ENCODE peak calls at places on chromosomes 6 and 20, in four cellular contexts. One of them, this sample, is unnamed.

GRCh38 chr6:55654445-55654844 is 75.5 kb upstream of the HMGCLL1 start:
- DNase-seq in IMR-90: no peak
- DNase-seq in K562: no peak
- DNase-seq in HepG2: no peak
- DNase-seq in this sample: no peak

GRCh38 chr6:121434037-121434770 is 1.2 kb upstream of the GJA1 start:
- DNase-seq in IMR-90: peak
- DNase-seq in K562: no peak
- DNase-seq in HepG2: no peak
- DNase-seq in this sample: no peak

GRCh38 chr6:114096553-114097172 is 125.7 kb upstream of the HDAC2 start:
- DNase-seq in IMR-90: peak
- DNase-seq in K562: peak
- DNase-seq in HepG2: peak
- DNase-seq in this sample: peak

GRCh38 chr6:131033631-131034030 is 29.4 kb downstream of the EPB41L2 start:
- DNase-seq in IMR-90: no peak
- DNase-seq in K562: no peak
- DNase-seq in HepG2: no peak
- DNase-seq in this sample: no peak

GRCh38 chr20:47878601-47879004 is 93.3 kb upstream of the SULF2 start:
- DNase-seq in IMR-90: no peak
- DNase-seq in K562: no peak
- DNase-seq in HepG2: no peak
- DNase-seq in this sample: no peak

GRCh38 chr6:170420791-170421776 is 114.5 kb downstream of the FAM120B start:
- DNase-seq in IMR-90: no peak
- DNase-seq in K562: no peak
- DNase-seq in HepG2: no peak
- DNase-seq in this sample: no peak

GRCh38 chr6:125986956-125987617 is 747 bp downstream of the TRMT11 start:
- DNase-seq in IMR-90: peak
- DNase-seq in K562: peak
- DNase-seq in HepG2: peak
- DNase-seq in this sample: peak

GRCh38 chr6:25342784-25343183 is 63.6 kb downstream of the CARMIL1 start:
- DNase-seq in IMR-90: peak
- DNase-seq in K562: no peak
- DNase-seq in HepG2: no peak
- DNase-seq in this sample: peak

GRCh38 chr6:143964667-143965066 is 43.4 kb downstream of the PLAGL1 start:
- DNase-seq in IMR-90: peak
- DNase-seq in K562: peak
- DNase-seq in HepG2: no peak
- DNase-seq in this sample: no peak

GRCh38 chr20:36792422-36792821 is 18.9 kb upstream of the DSN1 start:
- DNase-seq in IMR-90: peak
- DNase-seq in K562: peak
- DNase-seq in HepG2: peak
- DNase-seq in this sample: peak

GRCh38 chr6:26197736-26198625 is 110.8 kb downstream of the HFE start:
- DNase-seq in IMR-90: peak
- DNase-seq in K562: no peak
- DNase-seq in HepG2: peak
- DNase-seq in this sample: no peak

GRCh38 chr20:53390780-53391179 is 202.9 kb downstream of the ZNF217 start:
- DNase-seq in IMR-90: no peak
- DNase-seq in K562: no peak
- DNase-seq in HepG2: no peak
- DNase-seq in this sample: no peak

GRCh38 chr6:11983306-11983705 is 28.8 kb upstream of the HIVEP1 start:
- DNase-seq in IMR-90: no peak
- DNase-seq in K562: no peak
- DNase-seq in HepG2: no peak
- DNase-seq in this sample: no peak

GRCh38 chr20:24934101-24934661 is 14.9 kb upstream of the CST7 start:
- DNase-seq in IMR-90: no peak
- DNase-seq in K562: no peak
- DNase-seq in HepG2: no peak
- DNase-seq in this sample: no peak

GRCh38 chr20:40897177-40897700 is 131.4 kb upstream of the TOP1 start:
- DNase-seq in IMR-90: peak
- DNase-seq in K562: no peak
- DNase-seq in HepG2: no peak
- DNase-seq in this sample: no peak

GRCh38 chr6:90040931-90041330 is 146.7 kb downstream of the GJA10 start:
- DNase-seq in IMR-90: no peak
- DNase-seq in K562: no peak
- DNase-seq in HepG2: no peak
- DNase-seq in this sample: no peak

GRCh38 chr6:36825996-36826395 is 13.2 kb downstream of the CPNE5 start:
- DNase-seq in IMR-90: no peak
- DNase-seq in K562: no peak
- DNase-seq in HepG2: no peak
- DNase-seq in this sample: no peak

GRCh38 chr6:53309059-53309896 is 39.5 kb downstream of the ELOVL5 start:
- DNase-seq in IMR-90: peak
- DNase-seq in K562: peak
- DNase-seq in HepG2: peak
- DNase-seq in this sample: peak

GRCh38 chr6:141956046-141956761 is 176.5 kb upstream of the GJE1 start:
- DNase-seq in IMR-90: peak
- DNase-seq in K562: no peak
- DNase-seq in HepG2: no peak
- DNase-seq in this sample: no peak

GRCh38 chr6:43076928-43077809 is 1.1 kb downstream of the PTK7 start:
- DNase-seq in IMR-90: peak
- DNase-seq in K562: no peak
- DNase-seq in HepG2: peak
- DNase-seq in this sample: no peak

GRCh38 chr6:22632561-22632960 is 63.2 kb downstream of the HDGFL1 start:
- DNase-seq in IMR-90: no peak
- DNase-seq in K562: no peak
- DNase-seq in HepG2: no peak
- DNase-seq in this sample: no peak

GRCh38 chr20:32332614-32333013 is 25.5 kb upstream of the ASXL1 start:
- DNase-seq in IMR-90: peak
- DNase-seq in K562: no peak
- DNase-seq in HepG2: no peak
- DNase-seq in this sample: no peak

GRCh38 chr20:1761116-1761515 is 103.5 kb upstream of the SIRPG start:
- DNase-seq in IMR-90: peak
- DNase-seq in K562: no peak
- DNase-seq in HepG2: no peak
- DNase-seq in this sample: peak

GRCh38 chr6:1993049-1993448 is 252.4 kb downstream of the GMDS start:
- DNase-seq in IMR-90: peak
- DNase-seq in K562: no peak
- DNase-seq in HepG2: no peak
- DNase-seq in this sample: no peak

GRCh38 chr6:125271486-125272159 is 30.1 kb downstream of the HDDC2 start:
- DNase-seq in IMR-90: no peak
- DNase-seq in K562: no peak
- DNase-seq in HepG2: no peak
- DNase-seq in this sample: no peak

GRCh38 chr6:140269766-140270165 is 895.3 kb upstream of the CITED2 start:
- DNase-seq in IMR-90: no peak
- DNase-seq in K562: no peak
- DNase-seq in HepG2: no peak
- DNase-seq in this sample: no peak

GRCh38 chr6:162239330-162239729 is 488.2 kb downstream of the PRKN start:
- DNase-seq in IMR-90: no peak
- DNase-seq in K562: no peak
- DNase-seq in HepG2: no peak
- DNase-seq in this sample: no peak

GRCh38 chr6:75204959-75205775 is 686 bp downstream of the COL12A1 start:
- DNase-seq in IMR-90: peak
- DNase-seq in K562: no peak
- DNase-seq in HepG2: no peak
- DNase-seq in this sample: peak

GRCh38 chr20:62661647-62662046 is 19.3 kb downstream of the SLCO4A1 start:
- DNase-seq in IMR-90: no peak
- DNase-seq in K562: no peak
- DNase-seq in HepG2: no peak
- DNase-seq in this sample: no peak

GRCh38 chr6:153947817-153948447 is 91.1 kb upstream of the OPRM1 start:
- DNase-seq in IMR-90: no peak
- DNase-seq in K562: peak
- DNase-seq in HepG2: peak
- DNase-seq in this sample: peak

GRCh38 chr6:50851269-50851847 is 32.7 kb downstream of the TFAP2B start:
- DNase-seq in IMR-90: no peak
- DNase-seq in K562: no peak
- DNase-seq in HepG2: no peak
- DNase-seq in this sample: no peak

GRCh38 chr6:99492137-99492536 is 23.1 kb downstream of the USP45 start:
- DNase-seq in IMR-90: no peak
- DNase-seq in K562: no peak
- DNase-seq in HepG2: no peak
- DNase-seq in this sample: no peak

GRCh38 chr6:2396856-2397640 is 151.6 kb upstream of the GMDS start:
- DNase-seq in IMR-90: peak
- DNase-seq in K562: no peak
- DNase-seq in HepG2: no peak
- DNase-seq in this sample: no peak

GRCh38 chr6:4856779-4857178 is 80.6 kb downstream of the CDYL start:
- DNase-seq in IMR-90: no peak
- DNase-seq in K562: no peak
- DNase-seq in HepG2: no peak
- DNase-seq in this sample: no peak

GRCh38 chr6:4851035-4851434 is 74.8 kb downstream of the CDYL start:
- DNase-seq in IMR-90: no peak
- DNase-seq in K562: no peak
- DNase-seq in HepG2: no peak
- DNase-seq in this sample: no peak

GRCh38 chr6:4852938-4853337 is 76.7 kb downstream of the CDYL start:
- DNase-seq in IMR-90: no peak
- DNase-seq in K562: no peak
- DNase-seq in HepG2: no peak
- DNase-seq in this sample: no peak

GRCh38 chr6:4853349-4853748 is 77.1 kb downstream of the CDYL start:
- DNase-seq in IMR-90: no peak
- DNase-seq in K562: no peak
- DNase-seq in HepG2: no peak
- DNase-seq in this sample: no peak

GRCh38 chr6:4853782-4854511 is 77.7 kb downstream of the CDYL start:
- DNase-seq in IMR-90: peak
- DNase-seq in K562: peak
- DNase-seq in HepG2: peak
- DNase-seq in this sample: peak
- TF ChIP-seq MAZ in IMR-90: no peak
- TF ChIP-seq MAZ in K562: no peak
- TF ChIP-seq MAZ in HepG2: no peak
- TF ChIP-seq MAZ in this sample: no peak

GRCh38 chr20:9977629-9978028 is 57.2 kb upstream of the ANKEF1 start:
- DNase-seq in IMR-90: no peak
- DNase-seq in K562: no peak
- DNase-seq in HepG2: peak
- DNase-seq in this sample: no peak
- TF ChIP-seq MAZ in IMR-90: no peak
- TF ChIP-seq MAZ in K562: no peak
- TF ChIP-seq MAZ in HepG2: no peak
- TF ChIP-seq MAZ in this sample: no peak

GRCh38 chr6:119241124-119241491 is 108.5 kb downstream of the MAN1A1 start:
- DNase-seq in IMR-90: peak
- DNase-seq in K562: no peak
- DNase-seq in HepG2: peak
- DNase-seq in this sample: no peak
- TF ChIP-seq MAZ in IMR-90: no peak
- TF ChIP-seq MAZ in K562: no peak
- TF ChIP-seq MAZ in HepG2: no peak
- TF ChIP-seq MAZ in this sample: no peak

GRCh38 chr20:51886891-51887608 is 84.7 kb upstream of the SALL4 start:
- DNase-seq in IMR-90: no peak
- DNase-seq in K562: no peak
- DNase-seq in HepG2: no peak
- DNase-seq in this sample: no peak
- TF ChIP-seq MAZ in IMR-90: no peak
- TF ChIP-seq MAZ in K562: no peak
- TF ChIP-seq MAZ in HepG2: no peak
- TF ChIP-seq MAZ in this sample: no peak

GRCh38 chr20:51189814-51190782 is 167.2 kb upstream of the KCNG1 start:
- DNase-seq in IMR-90: no peak
- DNase-seq in K562: no peak
- DNase-seq in HepG2: no peak
- DNase-seq in this sample: no peak
- TF ChIP-seq MAZ in IMR-90: no peak
- TF ChIP-seq MAZ in K562: no peak
- TF ChIP-seq MAZ in HepG2: no peak
- TF ChIP-seq MAZ in this sample: no peak

GRCh38 chr20:44328428-44328827 is 8.4 kb upstream of the R3HDML start:
- DNase-seq in IMR-90: no peak
- DNase-seq in K562: no peak
- DNase-seq in HepG2: no peak
- DNase-seq in this sample: no peak

GRCh38 chr20:44324343-44324742 is 12.5 kb upstream of the R3HDML start:
- DNase-seq in IMR-90: no peak
- DNase-seq in K562: no peak
- DNase-seq in HepG2: no peak
- DNase-seq in this sample: peak

GRCh38 chr20:44331201-44331600 is 5.6 kb upstream of the R3HDML start:
- DNase-seq in IMR-90: no peak
- DNase-seq in K562: no peak
- DNase-seq in HepG2: no peak
- DNase-seq in this sample: no peak

GRCh38 chr20:44326391-44327159 is 10.3 kb upstream of the R3HDML start:
- DNase-seq in IMR-90: no peak
- DNase-seq in K562: no peak
- DNase-seq in HepG2: no peak
- DNase-seq in this sample: no peak
- TF ChIP-seq MAZ in IMR-90: no peak
- TF ChIP-seq MAZ in K562: no peak
- TF ChIP-seq MAZ in HepG2: no peak
- TF ChIP-seq MAZ in this sample: no peak

DNA sequence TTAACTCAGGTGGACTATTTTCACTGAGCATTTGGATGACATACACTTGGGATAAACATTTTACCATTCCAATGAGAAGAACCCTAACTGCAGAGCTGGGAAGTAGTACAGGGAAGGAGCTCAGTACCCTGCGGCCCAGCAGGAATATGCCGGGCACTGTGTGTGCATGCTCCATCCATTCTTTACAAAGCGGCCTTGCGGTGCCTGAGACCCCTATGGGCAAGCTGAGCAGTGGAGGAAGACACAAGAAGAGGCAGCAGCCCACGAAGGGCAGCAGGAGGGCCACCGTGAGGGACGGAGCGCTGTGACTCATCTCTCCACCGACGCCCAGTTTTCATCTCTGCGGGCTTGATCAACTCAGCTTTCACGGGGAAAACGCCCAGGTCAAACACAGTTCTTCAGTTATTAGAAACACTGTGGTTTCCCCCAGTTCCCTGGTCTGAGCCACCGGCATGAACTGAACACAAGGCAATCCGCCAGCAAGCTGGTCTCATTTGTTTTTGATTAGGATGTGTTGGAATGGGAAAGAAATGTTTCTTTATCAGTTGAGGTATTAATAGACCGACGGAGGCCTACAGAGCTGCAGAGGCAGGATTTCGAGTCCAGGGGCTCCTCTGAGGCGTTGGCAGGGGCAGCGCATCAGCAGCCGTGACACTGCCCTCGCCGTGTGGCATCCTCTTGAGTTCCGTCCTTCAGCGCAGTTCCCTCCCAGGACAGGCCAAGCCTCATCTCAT is 44.9 kb downstream of the IRF4 start:
- DNase-seq in IMR-90: peak
- DNase-seq in K562: no peak
- DNase-seq in HepG2: no peak
- DNase-seq in this sample: no peak
- TF ChIP-seq MAZ in IMR-90: no peak
- TF ChIP-seq MAZ in K562: no peak
- TF ChIP-seq MAZ in HepG2: no peak
- TF ChIP-seq MAZ in this sample: no peak